ENCODE peak calls at places on chromosomes 13 and 19, in eight cellular contexts. One of them, this sample, is unnamed.

GRCh38 chr13:40552895-40553294 is 113.5 kb downstream of the FOXO1 start:
- DNase-seq in IMR-90: no peak
- DNase-seq in lower leg skin: no peak
- DNase-seq in heart left ventricle: no peak
- DNase-seq in H54: no peak
- DNase-seq in ovary: no peak
- DNase-seq in transverse colon: no peak
- DNase-seq in tibial nerve: no peak
- DNase-seq in this sample: no peak

GRCh38 chr13:87656311-87656710 is 14.9 kb upstream of the SLITRK5 start:
- DNase-seq in IMR-90: no peak
- DNase-seq in lower leg skin: no peak
- DNase-seq in heart left ventricle: no peak
- DNase-seq in H54: no peak
- DNase-seq in ovary: no peak
- DNase-seq in transverse colon: no peak
- DNase-seq in tibial nerve: no peak
- DNase-seq in this sample: no peak

GRCh38 chr13:44072536-44072935 is 192.8 kb downstream of the LACC1 start:
- DNase-seq in IMR-90: no peak
- DNase-seq in lower leg skin: no peak
- DNase-seq in heart left ventricle: no peak
- DNase-seq in H54: no peak
- DNase-seq in ovary: no peak
- DNase-seq in transverse colon: no peak
- DNase-seq in tibial nerve: no peak
- DNase-seq in this sample: no peak

GRCh38 chr19:12720851-12721655 is 2.7 kb downstream of the TNPO2 start:
- DNase-seq in IMR-90: no peak
- DNase-seq in lower leg skin: no peak
- DNase-seq in heart left ventricle: peak
- DNase-seq in H54: no peak
- DNase-seq in ovary: peak
- DNase-seq in transverse colon: peak
- DNase-seq in tibial nerve: no peak
- DNase-seq in this sample: no peak

GRCh38 chr13:67308004-67308772 is 78.1 kb upstream of the PCDH9 start:
- DNase-seq in IMR-90: no peak
- DNase-seq in lower leg skin: no peak
- DNase-seq in heart left ventricle: no peak
- DNase-seq in H54: no peak
- DNase-seq in ovary: no peak
- DNase-seq in transverse colon: no peak
- DNase-seq in tibial nerve: no peak
- DNase-seq in this sample: no peak

GRCh38 chr19:29326849-29327840 is 114.2 kb upstream of the UQCRFS1 start:
- DNase-seq in IMR-90: no peak
- DNase-seq in lower leg skin: no peak
- DNase-seq in heart left ventricle: no peak
- DNase-seq in H54: no peak
- DNase-seq in ovary: no peak
- DNase-seq in transverse colon: no peak
- DNase-seq in tibial nerve: no peak
- DNase-seq in this sample: no peak

GRCh38 chr13:73880365-73880764 is 253.8 kb downstream of the KLF12 start:
- DNase-seq in IMR-90: peak
- DNase-seq in lower leg skin: no peak
- DNase-seq in heart left ventricle: no peak
- DNase-seq in H54: no peak
- DNase-seq in ovary: no peak
- DNase-seq in transverse colon: no peak
- DNase-seq in tibial nerve: no peak
- DNase-seq in this sample: no peak

GRCh38 chr13:59776924-59777690 is 386.6 kb downstream of the DIAPH3 start:
- DNase-seq in IMR-90: peak
- DNase-seq in lower leg skin: no peak
- DNase-seq in heart left ventricle: no peak
- DNase-seq in H54: peak
- DNase-seq in ovary: no peak
- DNase-seq in transverse colon: no peak
- DNase-seq in tibial nerve: no peak
- DNase-seq in this sample: no peak

GRCh38 chr19:47266401-47266885 is 8.2 kb upstream of the INAFM1 start:
- DNase-seq in IMR-90: no peak
- DNase-seq in lower leg skin: no peak
- DNase-seq in heart left ventricle: no peak
- DNase-seq in H54: no peak
- DNase-seq in ovary: no peak
- DNase-seq in transverse colon: no peak
- DNase-seq in tibial nerve: no peak
- DNase-seq in this sample: no peak

GRCh38 chr19:57558525-57558924 is 1.1 kb downstream of the ZNF550 start:
- DNase-seq in IMR-90: peak
- DNase-seq in lower leg skin: no peak
- DNase-seq in heart left ventricle: no peak
- DNase-seq in H54: no peak
- DNase-seq in ovary: no peak
- DNase-seq in transverse colon: no peak
- DNase-seq in tibial nerve: no peak
- DNase-seq in this sample: no peak

GRCh38 chr19:19224852-19225494 is 13.2 kb downstream of the NCAN start:
- DNase-seq in IMR-90: peak
- DNase-seq in lower leg skin: peak
- DNase-seq in heart left ventricle: peak
- DNase-seq in H54: no peak
- DNase-seq in ovary: peak
- DNase-seq in transverse colon: peak
- DNase-seq in tibial nerve: peak
- DNase-seq in this sample: peak

GRCh38 chr19:12834418-12834943 is at the start of gene RTBDN:
- DNase-seq in IMR-90: no peak
- DNase-seq in lower leg skin: no peak
- DNase-seq in heart left ventricle: no peak
- DNase-seq in H54: no peak
- DNase-seq in ovary: no peak
- DNase-seq in transverse colon: no peak
- DNase-seq in tibial nerve: no peak
- DNase-seq in this sample: no peak

GRCh38 chr19:14048439-14049153 is 13.3 kb downstream of the PALM3 start:
- DNase-seq in IMR-90: no peak
- DNase-seq in lower leg skin: no peak
- DNase-seq in heart left ventricle: no peak
- DNase-seq in H54: peak
- DNase-seq in ovary: no peak
- DNase-seq in transverse colon: peak
- DNase-seq in tibial nerve: peak
- DNase-seq in this sample: peak

GRCh38 chr13:93345642-93346220 is 119.1 kb downstream of the GPC6 start:
- DNase-seq in IMR-90: no peak
- DNase-seq in lower leg skin: no peak
- DNase-seq in heart left ventricle: no peak
- DNase-seq in H54: no peak
- DNase-seq in ovary: no peak
- DNase-seq in transverse colon: no peak
- DNase-seq in tibial nerve: no peak
- DNase-seq in this sample: no peak

GRCh38 chr19:44741841-44742352 is 6.6 kb upstream of the BCL3 start:
- DNase-seq in IMR-90: peak
- DNase-seq in lower leg skin: peak
- DNase-seq in heart left ventricle: peak
- DNase-seq in H54: peak
- DNase-seq in ovary: peak
- DNase-seq in transverse colon: peak
- DNase-seq in tibial nerve: peak
- DNase-seq in this sample: no peak

GRCh38 chr19:49551531-49551930 is 23.7 kb downstream of the RCN3 start:
- DNase-seq in IMR-90: no peak
- DNase-seq in lower leg skin: no peak
- DNase-seq in heart left ventricle: no peak
- DNase-seq in H54: no peak
- DNase-seq in ovary: no peak
- DNase-seq in transverse colon: no peak
- DNase-seq in tibial nerve: no peak
- DNase-seq in this sample: no peak

DNA sequence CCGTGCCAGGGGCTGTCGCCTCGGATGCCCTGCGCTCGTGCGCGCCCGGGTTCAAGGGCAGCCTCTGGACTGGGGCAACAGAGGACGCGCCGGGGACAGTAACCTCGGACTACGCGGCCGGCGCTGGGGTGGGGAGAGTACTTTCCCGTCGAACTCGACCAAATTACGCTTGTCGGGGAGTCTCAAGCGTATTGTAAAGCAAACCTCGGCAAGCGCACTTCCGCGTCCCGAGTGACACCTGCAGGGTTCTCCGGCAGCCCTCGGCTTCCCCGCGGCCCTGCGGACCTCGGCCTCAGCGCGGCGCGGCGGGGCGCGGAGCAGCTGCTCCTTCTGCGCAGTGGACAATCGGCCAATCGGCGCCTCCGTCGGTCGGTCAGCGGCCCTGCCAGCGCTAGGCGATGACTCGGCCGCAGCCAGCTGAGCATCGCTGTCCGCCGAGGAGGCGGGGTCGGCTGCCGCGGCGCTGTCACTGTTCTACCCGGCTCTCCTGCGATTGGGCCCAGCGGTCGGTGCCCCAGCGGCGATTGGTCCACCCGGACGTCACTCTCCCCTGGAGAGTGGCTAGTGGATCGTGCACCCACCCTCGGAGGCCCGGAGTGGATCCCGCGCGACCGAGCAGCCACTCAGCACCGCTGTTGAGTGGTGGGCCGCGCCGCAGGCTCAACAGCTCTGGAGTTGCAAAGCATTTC is at the start of gene SLC46A3:
- DNase-seq in IMR-90: peak
- DNase-seq in lower leg skin: peak
- DNase-seq in heart left ventricle: peak
- DNase-seq in H54: peak
- DNase-seq in ovary: peak
- DNase-seq in transverse colon: peak
- DNase-seq in tibial nerve: peak
- DNase-seq in this sample: peak
- TF ChIP-seq POLR2A in IMR-90: peak
- TF ChIP-seq POLR2A in lower leg skin: peak
- TF ChIP-seq POLR2A in heart left ventricle: peak
- TF ChIP-seq POLR2A in H54: peak
- TF ChIP-seq POLR2A in ovary: peak
- TF ChIP-seq POLR2A in transverse colon: peak
- TF ChIP-seq POLR2A in tibial nerve: peak
- TF ChIP-seq POLR2A in this sample: peak

GRCh38 chr13:113761136-113761535 is 2.1 kb downstream of the TMEM255B start:
- DNase-seq in IMR-90: no peak
- DNase-seq in lower leg skin: no peak
- DNase-seq in heart left ventricle: no peak
- DNase-seq in H54: no peak
- DNase-seq in ovary: no peak
- DNase-seq in transverse colon: no peak
- DNase-seq in tibial nerve: no peak
- DNase-seq in this sample: no peak

GRCh38 chr13:113756441-113757097 is 2.5 kb upstream of the TMEM255B start:
- DNase-seq in IMR-90: peak
- DNase-seq in lower leg skin: no peak
- DNase-seq in heart left ventricle: no peak
- DNase-seq in H54: no peak
- DNase-seq in ovary: no peak
- DNase-seq in transverse colon: no peak
- DNase-seq in tibial nerve: no peak
- DNase-seq in this sample: no peak

GRCh38 chr13:113762075-113762474 is 3.0 kb downstream of the TMEM255B start:
- DNase-seq in IMR-90: no peak
- DNase-seq in lower leg skin: no peak
- DNase-seq in heart left ventricle: no peak
- DNase-seq in H54: no peak
- DNase-seq in ovary: no peak
- DNase-seq in transverse colon: no peak
- DNase-seq in tibial nerve: no peak
- DNase-seq in this sample: no peak

GRCh38 chr13:113759525-113760137 is 605 bp downstream of the TMEM255B start:
- DNase-seq in IMR-90: peak
- DNase-seq in lower leg skin: no peak
- DNase-seq in heart left ventricle: peak
- DNase-seq in H54: peak
- DNase-seq in ovary: peak
- DNase-seq in transverse colon: no peak
- DNase-seq in tibial nerve: peak
- DNase-seq in this sample: no peak

DNA sequence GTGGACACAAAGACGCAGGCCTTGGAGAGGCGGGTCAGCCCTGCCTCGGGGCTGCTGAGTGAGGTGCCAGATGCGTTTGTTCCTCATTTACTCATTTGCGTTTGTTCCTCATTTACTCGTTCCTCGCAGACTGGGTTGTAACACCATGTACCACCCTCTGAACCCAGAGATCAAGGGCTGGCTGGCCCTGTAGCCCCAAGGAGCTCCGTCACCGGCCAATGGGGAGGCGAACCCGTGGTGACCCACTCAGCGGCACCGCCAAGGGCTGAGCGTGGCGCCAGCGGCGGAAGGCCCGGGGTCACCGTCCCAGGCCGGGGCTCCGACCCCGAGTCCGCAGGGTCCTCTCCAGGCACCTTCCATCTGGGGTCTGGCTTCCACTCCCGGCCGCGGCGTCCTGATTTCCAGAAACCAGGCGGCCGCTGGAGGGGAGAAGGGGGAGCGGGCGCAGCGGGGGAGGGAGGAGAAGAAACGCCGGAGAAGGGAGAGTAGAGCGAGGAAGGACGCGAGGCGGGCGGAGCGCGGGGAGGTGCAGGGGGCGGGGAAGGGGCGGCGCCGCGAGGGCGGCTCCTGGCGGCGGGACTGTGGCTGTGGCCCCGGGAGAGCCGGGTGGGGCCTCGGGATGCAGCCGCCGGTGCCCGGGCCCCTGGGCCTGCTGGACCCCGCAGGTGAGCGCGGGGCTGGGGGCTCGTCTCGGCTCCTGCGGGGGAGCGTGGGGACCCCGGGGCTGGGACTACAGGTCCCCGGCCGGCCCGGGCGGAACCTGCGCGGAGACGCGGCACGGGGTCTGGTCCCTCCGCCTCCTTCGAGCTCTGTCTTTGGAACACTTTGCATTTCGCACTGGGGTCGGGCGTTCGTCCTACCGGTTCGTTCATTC is at the start of gene TMEM255B:
- DNase-seq in IMR-90: peak
- DNase-seq in lower leg skin: peak
- DNase-seq in heart left ventricle: peak
- DNase-seq in H54: peak
- DNase-seq in ovary: peak
- DNase-seq in transverse colon: peak
- DNase-seq in tibial nerve: peak
- DNase-seq in this sample: peak
- TF ChIP-seq POLR2A in IMR-90: no peak
- TF ChIP-seq POLR2A in lower leg skin: no peak
- TF ChIP-seq POLR2A in heart left ventricle: no peak
- TF ChIP-seq POLR2A in H54: no peak
- TF ChIP-seq POLR2A in ovary: no peak
- TF ChIP-seq POLR2A in transverse colon: peak
- TF ChIP-seq POLR2A in tibial nerve: no peak
- TF ChIP-seq POLR2A in this sample: no peak

GRCh38 chr13:45119469-45119989 is 781 bp upstream of the GTF2F2 start:
- DNase-seq in IMR-90: peak
- DNase-seq in lower leg skin: no peak
- DNase-seq in heart left ventricle: no peak
- DNase-seq in H54: peak
- DNase-seq in ovary: peak
- DNase-seq in transverse colon: peak
- DNase-seq in tibial nerve: peak
- DNase-seq in this sample: no peak
- TF ChIP-seq POLR2A in IMR-90: no peak
- TF ChIP-seq POLR2A in lower leg skin: no peak
- TF ChIP-seq POLR2A in heart left ventricle: no peak
- TF ChIP-seq POLR2A in H54: no peak
- TF ChIP-seq POLR2A in ovary: no peak
- TF ChIP-seq POLR2A in transverse colon: no peak
- TF ChIP-seq POLR2A in tibial nerve: no peak
- TF ChIP-seq POLR2A in this sample: peak

GRCh38 chr13:38024431-38024830 is 154.9 kb upstream of the TRPC4 start:
- DNase-seq in IMR-90: no peak
- DNase-seq in lower leg skin: no peak
- DNase-seq in heart left ventricle: no peak
- DNase-seq in H54: no peak
- DNase-seq in ovary: no peak
- DNase-seq in transverse colon: no peak
- DNase-seq in tibial nerve: no peak
- DNase-seq in this sample: no peak
- TF ChIP-seq POLR2A in IMR-90: no peak
- TF ChIP-seq POLR2A in lower leg skin: no peak
- TF ChIP-seq POLR2A in heart left ventricle: no peak
- TF ChIP-seq POLR2A in H54: no peak
- TF ChIP-seq POLR2A in ovary: no peak
- TF ChIP-seq POLR2A in transverse colon: no peak
- TF ChIP-seq POLR2A in tibial nerve: no peak
- TF ChIP-seq POLR2A in this sample: no peak

This sample was measured in GM12891.